ENCODE peak calls at places on chromosome 19, in ten cellular contexts. B, V, I, G, E, Y, Z, O, X and L are unnamed samples.

GRCh38 chr19:52297601-52298358 is 811 bp downstream of the ZNF480 start:
- DNase-seq in B (no peak), V (no peak), I (no peak), G (no peak), E (no peak), Y (no peak), Z (peak), O (no peak), X (no peak), L (no peak)

GRCh38 chr19:35727053-35727955 is 9.5 kb downstream of the KMT2B start:
- DNase-seq in B (no peak), V (no peak), I (no peak), G (no peak), E (no peak), Y (no peak), Z (no peak), O (no peak), X (no peak), L (peak)

GRCh38 chr19:31350033-31350692 is 927 bp upstream of the TSHZ3 start:
- DNase-seq in B (no peak), V (no peak), I (peak), G (no peak), E (peak), Y (no peak), Z (peak), O (no peak), X (no peak), L (peak)

GRCh38 chr19:49554701-49555181 is 25.6 kb downstream of the NOSIP start:
- DNase-seq in B (peak), V (no peak), I (no peak), G (no peak), E (no peak), Y (no peak), Z (no peak), O (no peak), X (no peak), L (no peak)

GRCh38 chr19:43913383-43913782 is 21.7 kb downstream of the ZNF45 start:
- DNase-seq in B (no peak), V (no peak), I (no peak), G (no peak), E (no peak), Y (no peak), Z (no peak), O (no peak), X (no peak), L (no peak)

GRCh38 chr19:33143897-33144405 is 12.0 kb downstream of the WDR88 start:
- DNase-seq in B (peak), V (peak), I (peak), G (peak), E (peak), Y (peak), Z (peak), O (peak), X (no peak), L (peak)

GRCh38 chr19:23772668-23773063 is 14.0 kb upstream of the ZNF681 start:
- DNase-seq in B (no peak), V (no peak), I (no peak), G (no peak), E (no peak), Y (no peak), Z (no peak), O (no peak), X (no peak), L (no peak)

GRCh38 chr19:50514346-50515167 is 844 bp upstream of the ASPDH start:
- DNase-seq in B (no peak), V (no peak), I (no peak), G (no peak), E (no peak), Y (no peak), Z (no peak), O (no peak), X (no peak), L (peak)

GRCh38 chr19:50873056-50873455 is at the start of gene KLK2:
- DNase-seq in B (no peak), V (no peak), I (no peak), G (no peak), E (no peak), Y (no peak), Z (no peak), O (no peak), X (no peak), L (no peak)

DNA sequence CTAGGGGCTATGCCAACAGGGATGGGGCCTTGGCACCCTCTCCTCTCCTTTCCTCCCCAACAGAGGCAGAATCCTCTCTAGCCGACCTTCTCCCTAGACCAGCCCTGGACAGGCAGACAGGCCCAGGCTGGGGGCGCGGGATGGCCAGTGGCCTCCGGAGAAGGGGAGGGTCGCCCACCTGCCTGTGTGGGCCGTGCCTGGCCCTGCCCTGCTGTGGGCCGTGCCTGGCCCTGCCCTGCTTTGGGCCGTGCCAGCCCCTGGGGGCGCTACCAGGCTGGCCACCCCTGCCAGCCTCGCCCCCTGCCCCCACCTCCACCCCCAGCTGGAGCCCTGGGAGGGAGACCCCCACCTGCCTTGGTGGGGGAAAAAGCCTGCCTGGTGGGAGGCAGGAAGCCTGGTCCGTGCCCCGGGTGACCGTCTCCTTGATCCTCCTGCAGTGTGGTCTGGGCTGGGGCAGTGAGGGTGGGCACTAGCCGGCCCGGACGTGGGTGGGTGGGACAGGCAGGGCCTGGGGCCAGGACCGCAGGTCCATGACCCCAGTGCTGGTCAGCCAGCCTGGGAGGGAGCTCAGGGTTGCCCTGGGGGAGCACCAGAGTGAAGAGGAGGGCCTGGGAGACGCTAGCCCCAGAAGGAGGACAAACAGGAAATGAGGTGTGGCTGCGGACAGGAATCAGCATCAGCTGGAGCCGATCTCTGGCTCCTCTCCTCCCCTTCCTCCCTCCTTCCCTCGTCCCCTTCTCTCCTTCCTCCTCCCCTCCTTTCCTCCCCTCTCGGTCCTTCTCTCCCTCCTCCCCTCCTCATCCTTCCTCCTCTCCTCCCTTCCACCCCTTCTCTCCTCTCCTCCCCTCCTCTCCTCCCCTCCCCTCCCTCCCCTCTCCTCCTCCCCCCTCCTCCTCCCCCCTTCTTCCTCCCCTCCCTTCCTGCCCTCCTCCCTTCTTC is 5.1 kb upstream of the MKNK2 start:
- DNase-seq in B (peak), V (peak), I (no peak), G (no peak), E (peak), Y (no peak), Z (peak), O (no peak), X (no peak), L (peak)
- TF ChIP-seq EP300 in B (no peak), V (no peak), I (peak), G (no peak), E (no peak), Y (no peak), Z (no peak), O (no peak), X (no peak), L (no peak)

GRCh38 chr19:1567848-1568227 is 287 bp downstream of the MEX3D start:
- DNase-seq in B (no peak), V (no peak), I (peak), G (no peak), E (no peak), Y (no peak), Z (peak), O (no peak), X (no peak), L (no peak)

GRCh38 chr19:1563251-1563650 is 4.9 kb downstream of the MEX3D start:
- DNase-seq in B (no peak), V (no peak), I (no peak), G (no peak), E (no peak), Y (no peak), Z (no peak), O (no peak), X (no peak), L (no peak)

GRCh38 chr19:1568320-1569019 is at the start of gene MEX3D:
- DNase-seq in B (peak), V (peak), I (peak), G (peak), E (peak), Y (peak), Z (peak), O (peak), X (no peak), L (peak)

GRCh38 chr19:1567116-1567847 is 843 bp downstream of the MEX3D start:
- DNase-seq in B (peak), V (no peak), I (peak), G (no peak), E (no peak), Y (no peak), Z (no peak), O (peak), X (no peak), L (no peak)

GRCh38 chr19:1566392-1567115 is 1.6 kb downstream of the MEX3D start:
- DNase-seq in B (peak), V (peak), I (peak), G (peak), E (peak), Y (peak), Z (peak), O (peak), X (no peak), L (peak)
- TF ChIP-seq EP300 in B (no peak), V (no peak), I (no peak), G (no peak), E (no peak), Y (no peak), Z (no peak), O (no peak), X (no peak), L (no peak)

GRCh38 chr19:42030605-42031004 is 36.6 kb upstream of the ATP1A3 start:
- DNase-seq in B (no peak), V (no peak), I (no peak), G (no peak), E (no peak), Y (no peak), Z (no peak), O (no peak), X (no peak), L (no peak)

GRCh38 chr19:42024622-42025111 is 30.6 kb upstream of the ATP1A3 start:
- DNase-seq in B (peak), V (no peak), I (no peak), G (no peak), E (no peak), Y (no peak), Z (no peak), O (no peak), X (no peak), L (peak)

GRCh38 chr19:42032428-42032827 is 37.6 kb downstream of the GRIK5 start:
- DNase-seq in B (no peak), V (no peak), I (no peak), G (no peak), E (peak), Y (no peak), Z (no peak), O (no peak), X (no peak), L (no peak)

GRCh38 chr19:42023943-42024260 is 29.9 kb upstream of the ATP1A3 start:
- DNase-seq in B (no peak), V (no peak), I (no peak), G (no peak), E (no peak), Y (no peak), Z (no peak), O (no peak), X (no peak), L (no peak)

GRCh38 chr19:42028304-42029216 is 34.5 kb upstream of the ATP1A3 start:
- DNase-seq in B (no peak), V (no peak), I (peak), G (no peak), E (peak), Y (no peak), Z (no peak), O (no peak), X (no peak), L (no peak)
- TF ChIP-seq EP300 in B (no peak), V (no peak), I (no peak), G (no peak), E (no peak), Y (no peak), Z (no peak), O (no peak), X (no peak), L (no peak)

GRCh38 chr19:19485161-19485997 is 30.0 kb downstream of the TSSK6 start:
- DNase-seq in B (no peak), V (peak), I (no peak), G (no peak), E (no peak), Y (no peak), Z (no peak), O (no peak), X (no peak), L (no peak)
- TF ChIP-seq EP300 in B (no peak), V (no peak), I (no peak), G (no peak), E (no peak), Y (no peak), Z (no peak), O (no peak), X (no peak), L (no peak)

DNA sequence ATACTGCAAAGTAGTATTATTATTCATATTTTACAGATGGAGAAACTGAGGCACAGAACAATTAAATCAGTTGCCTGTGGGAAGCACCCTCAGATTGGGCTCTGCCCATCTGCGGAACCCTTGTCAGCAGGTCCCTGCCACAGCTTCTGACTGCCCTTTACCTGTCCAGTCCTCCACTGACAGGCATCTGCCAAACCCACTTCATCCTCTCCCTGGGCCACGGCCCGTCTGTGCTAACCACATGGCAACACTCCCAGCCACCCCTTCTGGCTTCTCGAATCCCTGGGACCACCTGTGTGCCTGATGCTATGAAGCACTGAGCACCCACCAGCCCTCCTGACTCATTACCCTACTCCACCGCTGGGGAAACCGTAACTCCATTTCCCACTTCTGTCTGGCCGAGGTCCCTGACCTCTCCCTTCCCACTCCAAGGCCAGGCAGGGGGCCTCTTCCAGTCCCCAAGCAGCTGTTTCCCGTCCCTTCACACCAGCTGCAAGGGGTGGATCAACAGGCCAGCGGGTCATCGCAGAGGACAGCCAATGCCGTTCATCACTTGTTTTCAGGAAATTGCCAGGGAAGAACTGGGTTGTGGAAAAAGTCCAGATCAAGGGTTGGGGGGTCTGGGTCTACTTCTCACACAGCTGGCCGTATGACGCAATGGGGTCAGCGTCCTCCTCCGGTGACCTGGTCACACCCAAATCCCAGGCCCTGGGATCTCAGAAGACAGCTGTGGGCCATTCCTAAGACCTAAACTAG is 2.5 kb downstream of the KANK3 start:
- DNase-seq in B (peak), V (no peak), I (peak), G (no peak), E (peak), Y (no peak), Z (no peak), O (peak), X (no peak), L (peak)
- TF ChIP-seq EP300 in B (peak), V (no peak), I (no peak), G (no peak), E (no peak), Y (no peak), Z (no peak), O (peak), X (no peak), L (no peak)

DNA sequence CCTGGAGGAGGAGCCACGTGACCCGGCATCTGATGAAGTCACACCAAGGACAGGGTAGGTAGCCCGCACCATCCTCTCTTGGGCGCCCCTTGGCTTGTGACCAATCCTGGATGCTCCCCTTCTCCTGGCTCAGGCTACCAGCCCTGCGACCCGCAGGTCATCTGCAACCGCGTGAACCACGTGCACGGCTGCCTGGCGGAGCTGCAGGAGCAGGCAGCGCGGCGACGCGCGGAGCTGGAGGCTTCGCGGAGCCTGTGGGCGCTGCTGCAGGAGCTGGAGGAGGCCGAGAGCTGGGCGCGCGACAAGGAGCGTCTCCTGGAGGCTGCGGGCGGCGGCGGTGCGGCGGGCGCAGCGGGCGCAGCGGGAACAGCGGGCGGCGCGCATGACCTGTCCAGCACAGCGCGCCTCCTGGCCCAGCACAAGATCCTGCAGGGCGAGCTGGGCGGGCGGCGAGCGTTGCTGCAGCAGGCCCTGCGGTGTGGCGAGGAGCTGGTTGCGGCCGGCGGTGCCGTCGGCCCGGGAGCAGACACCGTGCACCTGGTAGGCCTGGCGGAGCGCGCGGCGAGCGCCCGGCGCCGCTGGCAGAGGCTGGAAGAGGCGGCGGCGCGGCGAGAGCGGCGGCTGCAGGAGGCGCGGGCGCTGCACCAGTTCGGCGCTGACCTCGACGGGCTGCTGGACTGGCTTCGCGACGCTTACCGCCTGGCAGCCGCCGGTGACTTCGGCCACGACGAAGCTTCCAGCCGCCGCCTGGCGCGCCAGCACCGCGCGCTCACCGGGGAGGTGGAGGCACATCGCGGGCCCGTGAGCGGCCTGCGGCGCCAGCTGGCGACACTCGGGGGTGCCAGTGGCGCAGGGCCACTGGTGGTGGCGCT is 45.9 kb downstream of the SPTBN4 start:
- DNase-seq in B (no peak), V (no peak), I (no peak), G (no peak), E (peak), Y (no peak), Z (no peak), O (peak), X (no peak), L (no peak)
- TF ChIP-seq EP300 in B (no peak), V (no peak), I (no peak), G (no peak), E (peak), Y (no peak), Z (no peak), O (no peak), X (no peak), L (no peak)

GRCh38 chr19:8609210-8610040 is 1.1 kb downstream of the ADAMTS10 start:
- DNase-seq in B (peak), V (peak), I (peak), G (peak), E (peak), Y (peak), Z (peak), O (peak), X (no peak), L (peak)
- TF ChIP-seq EP300 in B (no peak), V (no peak), I (no peak), G (no peak), E (no peak), Y (no peak), Z (no peak), O (no peak), X (no peak), L (no peak)

DNA sequence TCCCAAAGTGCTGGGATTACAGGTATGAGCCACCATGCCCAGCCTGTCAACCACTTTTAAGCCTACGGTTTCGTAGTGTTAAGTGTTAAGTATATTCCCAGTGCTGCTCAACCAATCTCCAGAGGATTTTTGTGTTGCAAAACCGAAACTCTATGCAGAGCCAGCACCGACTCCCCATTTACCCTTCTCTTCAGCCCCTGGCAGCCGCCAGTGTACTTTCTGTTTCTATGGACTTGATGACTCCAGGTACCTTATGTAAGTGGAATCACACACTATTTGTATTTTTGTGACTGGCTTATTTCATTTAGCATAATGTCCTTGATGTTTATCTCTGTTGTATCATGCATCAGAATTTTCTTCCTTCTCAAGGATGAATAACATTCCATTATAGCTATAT is 1.1 kb downstream of the SULT2A1 start:
- DNase-seq in B (no peak), V (peak), I (no peak), G (no peak), E (no peak), Y (peak), Z (no peak), O (no peak), X (no peak), L (peak)
- TF ChIP-seq EP300 in B (no peak), V (no peak), I (no peak), G (no peak), E (no peak), Y (no peak), Z (no peak), O (no peak), X (no peak), L (no peak)

GRCh38 chr19:38666662-38667448 is 19.4 kb downstream of the ACTN4 start:
- DNase-seq in B (peak), V (no peak), I (no peak), G (no peak), E (no peak), Y (no peak), Z (no peak), O (no peak), X (no peak), L (no peak)
- TF ChIP-seq EP300 in B (no peak), V (no peak), I (no peak), G (no peak), E (no peak), Y (no peak), Z (no peak), O (no peak), X (no peak), L (no peak)